ENCODE peak calls at places on chromosome 20, in six cellular contexts. One of them, this sample, is unnamed.

GRCh38 chr20:41249781-41250281 is 67.7 kb downstream of the ZHX3 start:
- DNase-seq in A172: peak
- DNase-seq in KBM-7: peak
- DNase-seq in WTC11: peak
- DNase-seq in astrocyte of the spinal cord: peak
- DNase-seq in stimulated activated CD8-positive, alpha-beta memory T cell treated with anti-CD3 and anti-CD28 coated beads, Interleukin-7, amount 100 ng/mL, for 1 hour: no peak
- DNase-seq in this sample: no peak

GRCh38 chr20:6651561-6651960 is 115.9 kb upstream of the BMP2 start:
- DNase-seq in astrocyte of the spinal cord: no peak
- DNase-seq in A172: no peak
- DNase-seq in WTC11: no peak
- DNase-seq in stimulated activated CD8-positive, alpha-beta memory T cell treated with anti-CD3 and anti-CD28 coated beads, Interleukin-7, amount 100 ng/mL, for 1 hour: no peak
- DNase-seq in KBM-7: no peak
- DNase-seq in this sample: no peak

GRCh38 chr20:32007787-32008616 is 2.2 kb upstream of the CCM2L start:
- DNase-seq in stimulated activated CD8-positive, alpha-beta memory T cell treated with anti-CD3 and anti-CD28 coated beads, Interleukin-7, amount 100 ng/mL, for 1 hour: no peak
- DNase-seq in astrocyte of the spinal cord: no peak
- DNase-seq in KBM-7: peak
- DNase-seq in WTC11: peak
- DNase-seq in A172: peak
- DNase-seq in this sample: peak

GRCh38 chr20:64203037-64203777 is 39.0 kb downstream of the MYT1 start:
- DNase-seq in stimulated activated CD8-positive, alpha-beta memory T cell treated with anti-CD3 and anti-CD28 coated beads, Interleukin-7, amount 100 ng/mL, for 1 hour: no peak
- DNase-seq in astrocyte of the spinal cord: no peak
- DNase-seq in KBM-7: no peak
- DNase-seq in A172: no peak
- DNase-seq in WTC11: no peak
- DNase-seq in this sample: peak

GRCh38 chr20:40462600-40462999 is 226.4 kb downstream of the MAFB start:
- DNase-seq in stimulated activated CD8-positive, alpha-beta memory T cell treated with anti-CD3 and anti-CD28 coated beads, Interleukin-7, amount 100 ng/mL, for 1 hour: no peak
- DNase-seq in A172: no peak
- DNase-seq in astrocyte of the spinal cord: no peak
- DNase-seq in KBM-7: no peak
- DNase-seq in WTC11: no peak
- DNase-seq in this sample: no peak

GRCh38 chr20:49610701-49611538 is 43.0 kb upstream of the PTGIS start:
- DNase-seq in WTC11: peak
- DNase-seq in A172: peak
- DNase-seq in astrocyte of the spinal cord: peak
- DNase-seq in stimulated activated CD8-positive, alpha-beta memory T cell treated with anti-CD3 and anti-CD28 coated beads, Interleukin-7, amount 100 ng/mL, for 1 hour: peak
- DNase-seq in KBM-7: peak
- DNase-seq in this sample: peak

GRCh38 chr20:1538655-1539054 is 18.9 kb downstream of the SIRPD start:
- DNase-seq in WTC11: no peak
- DNase-seq in astrocyte of the spinal cord: no peak
- DNase-seq in KBM-7: no peak
- DNase-seq in stimulated activated CD8-positive, alpha-beta memory T cell treated with anti-CD3 and anti-CD28 coated beads, Interleukin-7, amount 100 ng/mL, for 1 hour: no peak
- DNase-seq in A172: no peak
- DNase-seq in this sample: no peak

GRCh38 chr20:17721802-17722486 is 22.2 kb downstream of the BANF2 start:
- DNase-seq in A172: no peak
- DNase-seq in stimulated activated CD8-positive, alpha-beta memory T cell treated with anti-CD3 and anti-CD28 coated beads, Interleukin-7, amount 100 ng/mL, for 1 hour: no peak
- DNase-seq in astrocyte of the spinal cord: no peak
- DNase-seq in WTC11: no peak
- DNase-seq in KBM-7: no peak
- DNase-seq in this sample: no peak

GRCh38 chr20:36861875-36862801 is 13.8 kb upstream of the TLDC2 start:
- DNase-seq in stimulated activated CD8-positive, alpha-beta memory T cell treated with anti-CD3 and anti-CD28 coated beads, Interleukin-7, amount 100 ng/mL, for 1 hour: no peak
- DNase-seq in KBM-7: peak
- DNase-seq in WTC11: peak
- DNase-seq in A172: peak
- DNase-seq in astrocyte of the spinal cord: peak
- DNase-seq in this sample: peak

GRCh38 chr20:35515949-35516645 is 13.4 kb downstream of the C20orf173 start:
- DNase-seq in KBM-7: no peak
- DNase-seq in stimulated activated CD8-positive, alpha-beta memory T cell treated with anti-CD3 and anti-CD28 coated beads, Interleukin-7, amount 100 ng/mL, for 1 hour: no peak
- DNase-seq in A172: peak
- DNase-seq in astrocyte of the spinal cord: peak
- DNase-seq in WTC11: no peak
- DNase-seq in this sample: peak

GRCh38 chr20:46348231-46348803 is 40.0 kb upstream of the CDH22 start:
- DNase-seq in A172: no peak
- DNase-seq in stimulated activated CD8-positive, alpha-beta memory T cell treated with anti-CD3 and anti-CD28 coated beads, Interleukin-7, amount 100 ng/mL, for 1 hour: no peak
- DNase-seq in WTC11: peak
- DNase-seq in KBM-7: no peak
- DNase-seq in astrocyte of the spinal cord: peak
- DNase-seq in this sample: no peak

GRCh38 chr20:44396790-44397189 is 41.3 kb downstream of the HNF4A start:
- DNase-seq in astrocyte of the spinal cord: no peak
- DNase-seq in WTC11: no peak
- DNase-seq in A172: no peak
- DNase-seq in KBM-7: no peak
- DNase-seq in stimulated activated CD8-positive, alpha-beta memory T cell treated with anti-CD3 and anti-CD28 coated beads, Interleukin-7, amount 100 ng/mL, for 1 hour: no peak
- DNase-seq in this sample: no peak

GRCh38 chr20:17570347-17571152 is 675 bp downstream of the DSTN start:
- DNase-seq in stimulated activated CD8-positive, alpha-beta memory T cell treated with anti-CD3 and anti-CD28 coated beads, Interleukin-7, amount 100 ng/mL, for 1 hour: no peak
- DNase-seq in KBM-7: peak
- DNase-seq in WTC11: peak
- DNase-seq in A172: peak
- DNase-seq in astrocyte of the spinal cord: peak
- DNase-seq in this sample: peak

GRCh38 chr20:58331961-58332551 is 22.5 kb downstream of the RAB22A start:
- DNase-seq in WTC11: no peak
- DNase-seq in A172: no peak
- DNase-seq in KBM-7: no peak
- DNase-seq in stimulated activated CD8-positive, alpha-beta memory T cell treated with anti-CD3 and anti-CD28 coated beads, Interleukin-7, amount 100 ng/mL, for 1 hour: no peak
- DNase-seq in astrocyte of the spinal cord: no peak
- DNase-seq in this sample: no peak

GRCh38 chr20:64026-64603 is 23.4 kb upstream of the DEFB125 start:
- DNase-seq in stimulated activated CD8-positive, alpha-beta memory T cell treated with anti-CD3 and anti-CD28 coated beads, Interleukin-7, amount 100 ng/mL, for 1 hour: no peak
- DNase-seq in A172: no peak
- DNase-seq in WTC11: no peak
- DNase-seq in KBM-7: no peak
- DNase-seq in astrocyte of the spinal cord: no peak
- DNase-seq in this sample: no peak

GRCh38 chr20:10119336-10119735 is 84.5 kb downstream of the ANKEF1 start:
- DNase-seq in A172: no peak
- DNase-seq in astrocyte of the spinal cord: no peak
- DNase-seq in stimulated activated CD8-positive, alpha-beta memory T cell treated with anti-CD3 and anti-CD28 coated beads, Interleukin-7, amount 100 ng/mL, for 1 hour: no peak
- DNase-seq in WTC11: no peak
- DNase-seq in KBM-7: peak
- DNase-seq in this sample: no peak